ENCODE peak calls at places on chromosomes 1 and 21, in four cellular contexts. W is mammary epithelial cell, J is left ventricle myocardium inferior, I is dorsolateral prefrontal cortex. C is an unnamed sample.
A peak's percentile ranks its signal among the peaks of the same experiment; 100 is the strongest.

GRCh38 chr1:6125366-6125765 is 54.8 kb downstream of the CHD5 start:
- DNase-seq in W (no peak), J (no peak), I (no peak), C (peak; percentile 72)

GRCh38 chr1:95562230-95562629 is 328.2 kb downstream of the RWDD3 start:
- DNase-seq in I (no peak), W (peak; percentile 52), J (no peak), C (no peak)

GRCh38 chr1:10900691-10901090 is 104.2 kb upstream of the CASZ1 start:
- DNase-seq in W (peak; percentile 89), J (no peak), I (no peak), C (peak; percentile 47)

GRCh38 chr1:74578101-74578500 is 65.7 kb upstream of the LRRC53 start:
- DNase-seq in J (no peak), W (no peak), I (no peak), C (no peak)

GRCh38 chr21:15422761-15423160 is 307.0 kb upstream of the USP25 start:
- DNase-seq in I (no peak), W (peak; percentile 99), J (no peak), C (no peak)

GRCh38 chr1:114238066-114238465 is 84.4 kb upstream of the SYT6 start:
- DNase-seq in J (no peak), W (no peak), I (no peak), C (no peak)

GRCh38 chr1:144551107-144551542 is 41.6 kb upstream of the PPIAL4F start:
- DNase-seq in J (no peak), I (peak; percentile 34), W (no peak), C (no peak)

GRCh38 chr1:217026506-217026905 is 303.3 kb upstream of the ESRRG start:
- DNase-seq in J (no peak), I (no peak), W (peak; percentile 9), C (no peak)

GRCh38 chr1:53048345-53048737 is 13.7 kb upstream of the PODN start:
- DNase-seq in I (no peak), W (no peak), J (no peak), C (no peak)

GRCh38 chr1:210231846-210232523 is 611 bp upstream of the SERTAD4 start:
- DNase-seq in W (peak; percentile 72), J (peak; percentile 57), I (no peak), C (no peak)

GRCh38 chr21:37220433-37220980 is 46.6 kb downstream of the VPS26C start:
- DNase-seq in W (peak; percentile 11), I (peak; percentile 44), J (no peak), C (no peak)

GRCh38 chr1:194707074-194707473 is 1520.7 kb upstream of the B3GALT2 start:
- DNase-seq in J (no peak), W (no peak), I (no peak), C (no peak)

DNA sequence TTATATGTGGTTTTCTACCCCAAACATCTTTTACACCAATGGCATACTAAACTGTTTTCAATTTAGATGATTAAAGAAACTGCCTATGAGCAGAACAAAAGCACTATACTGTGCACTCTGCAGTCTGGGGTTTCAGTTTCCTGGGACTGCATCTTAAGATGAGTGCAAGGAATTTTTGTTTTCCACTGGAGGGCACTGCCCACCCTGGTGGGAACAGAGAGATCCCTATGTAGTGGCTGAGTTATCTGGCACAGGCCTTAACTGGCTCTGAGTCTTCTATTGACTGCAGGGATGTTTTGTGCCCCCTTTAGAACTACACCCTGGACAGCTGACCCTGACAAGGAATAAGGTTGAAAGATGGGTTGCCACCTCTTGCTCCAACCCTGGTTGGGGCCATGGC is 12.0 kb downstream of the PROK1 start:
- DNase-seq in W (no peak), I (no peak), J (no peak), C (no peak)
- H3K4me3 ChIP-seq in W (no peak overlapping the region), I (no peak overlapping the region), J (no peak overlapping the region), C (no peak overlapping the region)

DNA sequence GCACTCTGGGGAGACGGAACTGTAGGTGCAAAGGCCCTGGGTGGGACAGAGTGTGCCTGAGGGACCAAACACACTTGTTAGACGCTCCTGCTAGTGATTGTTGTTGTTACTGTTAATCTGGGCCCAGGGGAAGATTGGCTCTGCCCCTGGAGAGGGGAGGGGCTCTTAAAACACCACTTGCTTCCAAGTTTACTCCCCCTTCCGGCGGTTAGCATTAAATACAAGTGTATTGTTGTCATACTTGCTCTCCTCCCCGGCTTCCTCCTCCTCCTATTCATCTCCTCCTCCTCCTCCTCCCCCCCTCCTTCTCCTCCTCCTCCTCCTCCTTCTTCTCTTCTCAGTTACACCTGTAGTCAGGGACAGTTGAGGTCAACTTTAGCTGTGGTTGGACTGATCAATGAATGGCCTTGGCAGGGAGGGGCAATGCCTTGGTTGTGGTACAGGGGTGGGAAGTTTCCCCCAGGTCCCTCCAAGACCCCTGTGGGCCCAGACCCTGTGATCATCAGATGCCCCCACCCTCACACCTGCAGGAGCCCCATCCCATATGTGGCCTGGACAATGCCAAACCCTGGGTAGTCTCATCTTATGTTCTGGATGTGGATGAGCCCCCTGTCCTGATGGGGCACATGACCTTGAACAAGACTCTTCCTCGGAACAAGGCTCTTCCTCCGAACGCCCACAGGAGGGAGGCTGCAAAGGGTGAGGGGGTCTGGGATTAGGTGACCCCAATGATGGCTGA is 217.3 kb downstream of the PTPRU start:
- DNase-seq in J (no peak), I (no peak), W (peak; percentile 15), C (no peak)
- TF ChIP-seq CTCF in J (peak; percentile 36), I (no peak), W (peak; percentile 43), C (no peak)

GRCh38 chr21:44896561-44897286 is 23.2 kb upstream of the PTTG1IP start:
- DNase-seq in I (no peak), W (no peak), J (peak; percentile 13), C (no peak)

GRCh38 chr21:44897326-44898010 is 23.2 kb downstream of the ITGB2 start:
- DNase-seq in I (no peak), J (peak; percentile 22), W (no peak), C (no peak)

GRCh38 chr21:44898851-44899767 is 21.6 kb downstream of the ITGB2 start:
- DNase-seq in J (peak; percentile 5), W (no peak), I (no peak), C (peak; percentile 71)

GRCh38 chr21:44899768-44900558 is 20.7 kb downstream of the ITGB2 start:
- DNase-seq in I (no peak), W (no peak), J (peak; percentile 13), C (peak; percentile 74)

GRCh38 chr21:44898011-44898493 is 22.6 kb downstream of the ITGB2 start:
- DNase-seq in I (no peak), W (no peak), J (no peak), C (peak; percentile 68)
- H3K27me3 ChIP-seq in I (no peaks in the 10 kb centered on the region), W (no peaks in the 10 kb centered on the region), J (peaks cover 39% of the 10 kb centered on the region), C (no peaks in the 10 kb centered on the region)

GRCh38 chr1:21333824-21334213 is 43.6 kb upstream of the ECE1 start:
- DNase-seq in I (no peak), J (no peak), W (no peak), C (no peak)
- H3K4me3 ChIP-seq in I (no peak overlapping the region), J (no peak overlapping the region), W (no peak overlapping the region), C (peak overlapping the region; percentile 23)